ENCODE peak calls at places on chromosomes 13 and 19, in ten cellular contexts. C, I, D, A, B, T, R, H, L and V are unnamed samples.

GRCh38 chr19:8212212-8212611 is 3.0 kb downstream of the CERS4 start:
- DNase-seq in D (no peak), T (no peak), R (no peak), L (no peak), B (no peak), C (no peak), I (no peak), A (no peak), H (no peak), V (no peak)

GRCh38 chr19:6412111-6412999 is 12.3 kb downstream of the KHSRP start:
- DNase-seq in D (peak; percentile 79), R (peak; percentile 66), H (peak; percentile 73), L (no peak), B (no peak), T (peak; percentile 68), A (no peak), I (no peak), C (no peak), V (peak; percentile 31)

GRCh38 chr13:44104969-44105368 is 225.3 kb downstream of the LACC1 start:
- DNase-seq in D (no peak), B (no peak), R (no peak), H (peak; percentile 30), I (no peak), L (no peak), C (no peak), A (no peak), T (no peak), V (no peak)

GRCh38 chr13:101127741-101128353 is 288.5 kb downstream of the NALCN start:
- DNase-seq in A (no peak), D (no peak), H (no peak), B (peak; percentile 13), T (peak; percentile 73), I (no peak), C (no peak), R (no peak), L (peak; percentile 19), V (peak; percentile 73)

GRCh38 chr19:12034196-12034595 is 1.3 kb downstream of the ZNF433 start:
- DNase-seq in B (no peak), C (no peak), A (no peak), T (no peak), L (no peak), I (no peak), R (no peak), H (no peak), D (no peak), V (no peak)

GRCh38 chr13:27293873-27294515 is 23.4 kb downstream of the RASL11A start:
- DNase-seq in L (no peak), A (no peak), H (no peak), I (no peak), B (no peak), T (no peak), R (no peak), C (no peak), D (no peak), V (no peak)

GRCh38 chr19:5891572-5891937 is 12.0 kb downstream of the NDUFA11 start:
- DNase-seq in L (no peak), T (no peak), H (no peak), R (no peak), D (no peak), C (no peak), I (no peak), A (no peak), B (no peak), V (no peak)

GRCh38 chr13:106349080-106349841 is 186.2 kb downstream of the EFNB2 start:
- DNase-seq in L (no peak), H (peak; percentile 73), R (peak; percentile 69), I (peak; percentile 11), T (peak; percentile 71), D (peak; percentile 77), C (no peak), B (no peak), A (peak; percentile 81), V (peak; percentile 36)

GRCh38 chr19:679418-680286 is 3.5 kb downstream of the FSTL3 start:
- DNase-seq in C (peak; percentile 59), L (no peak), I (peak; percentile 65), B (peak; percentile 48), R (peak; percentile 83), H (peak; percentile 58), D (peak; percentile 73), T (peak; percentile 76), A (no peak), V (peak; percentile 90)

GRCh38 chr19:681638-682037 is 5.4 kb downstream of the FSTL3 start:
- DNase-seq in C (no peak), I (no peak), B (no peak), R (no peak), L (no peak), H (no peak), A (no peak), T (no peak), D (no peak), V (no peak)

GRCh38 chr19:678791-679388 is 2.7 kb downstream of the FSTL3 start:
- DNase-seq in D (no peak), T (no peak), C (no peak), I (no peak), B (no peak), H (no peak), L (no peak), R (no peak), A (no peak), V (no peak)

GRCh38 chr19:681029-681626 is 4.9 kb downstream of the FSTL3 start:
- DNase-seq in C (peak; percentile 91), B (no peak), I (peak; percentile 90), R (peak; percentile 97), D (peak; percentile 95), A (no peak), T (peak; percentile 94), H (no peak), L (no peak), V (peak; percentile 98)

DNA sequence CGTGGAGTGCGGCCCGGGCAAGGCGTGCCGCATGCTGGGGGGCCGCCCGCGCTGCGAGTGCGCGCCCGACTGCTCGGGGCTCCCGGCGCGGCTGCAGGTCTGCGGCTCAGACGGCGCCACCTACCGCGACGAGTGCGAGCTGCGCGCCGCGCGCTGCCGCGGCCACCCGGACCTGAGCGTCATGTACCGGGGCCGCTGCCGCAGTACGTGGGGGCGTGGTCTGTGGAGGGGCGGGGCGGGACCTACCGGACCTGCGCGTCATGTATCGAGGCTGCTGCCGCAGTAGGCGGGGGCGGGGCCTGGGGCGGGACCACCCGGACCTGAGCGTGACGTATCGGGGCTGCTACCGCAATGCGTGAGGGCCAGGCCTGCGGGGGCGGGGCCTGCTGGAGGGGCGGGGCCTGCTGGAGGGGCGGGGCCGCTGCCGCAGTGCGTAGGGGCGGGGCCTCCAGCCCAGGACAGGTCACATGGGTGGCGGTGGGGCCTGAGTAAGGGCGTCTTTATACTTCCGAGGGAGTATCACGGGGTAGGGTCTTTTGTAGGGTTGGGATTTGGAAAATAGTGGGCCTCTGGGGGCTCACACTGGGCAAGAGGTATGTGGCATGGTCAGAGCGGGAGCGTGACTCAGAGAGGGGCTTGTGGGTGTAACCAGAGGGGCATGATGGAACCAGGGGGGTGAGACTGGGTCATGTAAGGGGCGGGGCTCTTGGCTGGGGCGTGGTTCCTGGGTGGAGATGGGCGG is 4.3 kb downstream of the FSTL3 start:
- DNase-seq in D (peak; percentile 99), C (peak; percentile 100), R (peak; percentile 100), T (peak; percentile 99), A (peak; percentile 86), L (peak; percentile 88), B (peak; percentile 97), I (peak; percentile 99), H (peak; percentile 100), V (peak; percentile 99)
- TF ChIP-seq CTCF in D (peak; percentile 61), C (peak; percentile 47), R (peak; percentile 39), T (peak; percentile 55), A (no peak), L (no peak), B (peak; percentile 29), I (peak; percentile 27), H (peak; percentile 24), V (peak; percentile 23)

DNA sequence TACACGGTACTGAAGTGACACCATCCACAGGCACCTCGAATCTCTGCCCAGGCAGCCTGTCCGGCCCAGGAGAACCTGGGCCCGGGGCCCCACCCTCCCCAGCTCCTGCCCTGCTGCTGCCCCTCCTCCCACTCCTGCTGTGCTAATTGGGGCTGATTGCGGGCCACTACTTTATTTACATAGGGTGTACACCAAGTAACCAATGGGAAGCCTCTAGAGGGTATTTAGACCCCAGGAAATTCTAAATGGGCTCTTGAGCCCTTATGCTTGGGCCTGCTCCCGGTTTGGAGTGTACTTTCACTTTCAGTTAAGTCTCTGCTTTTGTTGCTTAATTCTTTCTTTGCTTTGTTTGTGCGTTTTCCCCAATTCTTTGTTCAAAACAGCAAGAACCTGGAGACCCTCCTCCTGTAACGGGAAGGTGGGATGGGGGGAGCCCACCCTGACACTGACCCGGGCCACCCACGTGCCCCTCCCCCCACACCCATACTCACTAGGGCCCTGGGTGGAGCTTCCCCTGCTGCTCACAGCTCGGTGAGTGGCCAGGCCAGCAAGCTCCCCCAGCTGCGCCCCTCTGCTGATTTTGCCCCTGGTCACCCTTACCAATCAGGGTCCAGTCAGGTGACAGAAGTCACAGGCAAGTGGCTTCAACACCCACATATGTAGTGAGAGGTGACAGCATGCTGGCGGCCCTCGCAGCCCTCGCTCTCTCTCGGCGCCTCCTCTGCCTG is 9.4 kb downstream of the SCGB2B2 start:
- DNase-seq in D (no peak), B (no peak), H (no peak), R (peak; percentile 75), I (no peak), T (no peak), C (no peak), L (no peak), A (no peak), V (peak; percentile 47)
- H3K4me3 ChIP-seq in D (no peak overlapping the region), B (peak overlapping the region; percentile 42), H (peak overlapping the region; percentile 3), R (peak overlapping the region; percentile 39), I (peak overlapping the region; percentile 41), T (no peak overlapping the region), C (peak overlapping the region; percentile 4), L (peak overlapping the region; percentile 11), A (no peak overlapping the region), V (peak overlapping the region; percentile 39)

DNA sequence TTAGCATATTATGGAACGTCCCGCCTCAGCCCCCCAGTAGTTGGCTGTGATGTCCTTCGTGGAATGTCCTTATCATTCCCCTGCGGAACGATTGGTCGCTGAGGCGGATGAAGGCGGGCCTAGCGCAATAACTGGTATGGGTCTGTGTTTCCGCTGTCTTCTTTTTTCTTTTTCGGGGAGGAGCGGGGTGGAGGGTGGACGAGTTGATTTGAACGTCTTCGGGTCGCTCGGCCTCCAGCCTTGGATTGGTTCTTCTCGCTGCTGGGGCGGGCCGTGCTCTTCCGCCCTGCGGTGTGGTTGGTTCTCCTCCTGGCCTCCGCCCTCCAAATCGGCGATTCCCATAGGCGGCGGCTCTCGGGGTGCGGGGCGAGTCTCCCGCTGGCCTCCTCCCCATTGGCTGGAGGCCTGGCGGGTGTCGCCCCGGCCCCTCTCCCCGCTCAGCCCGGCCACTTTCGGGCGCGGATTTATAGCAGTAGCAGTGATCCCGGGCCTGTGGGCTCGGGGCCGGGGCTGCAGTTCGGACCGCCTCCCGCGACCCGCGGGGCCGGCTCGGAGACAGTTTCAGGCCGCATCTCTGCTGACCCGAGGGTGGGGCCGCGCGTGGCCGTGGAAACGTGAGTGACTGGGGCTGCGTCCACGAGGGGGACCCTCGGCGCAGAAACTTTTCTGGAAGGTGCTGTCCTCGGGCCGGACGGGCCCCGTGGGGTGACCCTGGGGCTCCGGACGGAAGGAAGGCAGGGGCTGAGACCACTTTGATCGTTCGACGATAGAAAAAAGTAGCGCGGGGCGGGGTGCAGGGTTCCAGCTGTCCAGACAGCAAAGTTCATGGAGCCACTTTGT is 2.1 kb downstream of the ING1 start:
- DNase-seq in T (peak; percentile 99), B (peak; percentile 99), C (peak; percentile 96), R (peak; percentile 99), H (peak; percentile 99), L (peak; percentile 99), A (peak; percentile 98), I (peak; percentile 99), D (peak; percentile 98), V (peak; percentile 100)
- TF ChIP-seq CTCF in T (peak; percentile 11), B (peak; percentile 35), C (no peak), R (peak; percentile 23), H (no peak), L (peak; percentile 2), A (no peak), I (peak; percentile 24), D (peak; percentile 19), V (peak; percentile 24)

DNA sequence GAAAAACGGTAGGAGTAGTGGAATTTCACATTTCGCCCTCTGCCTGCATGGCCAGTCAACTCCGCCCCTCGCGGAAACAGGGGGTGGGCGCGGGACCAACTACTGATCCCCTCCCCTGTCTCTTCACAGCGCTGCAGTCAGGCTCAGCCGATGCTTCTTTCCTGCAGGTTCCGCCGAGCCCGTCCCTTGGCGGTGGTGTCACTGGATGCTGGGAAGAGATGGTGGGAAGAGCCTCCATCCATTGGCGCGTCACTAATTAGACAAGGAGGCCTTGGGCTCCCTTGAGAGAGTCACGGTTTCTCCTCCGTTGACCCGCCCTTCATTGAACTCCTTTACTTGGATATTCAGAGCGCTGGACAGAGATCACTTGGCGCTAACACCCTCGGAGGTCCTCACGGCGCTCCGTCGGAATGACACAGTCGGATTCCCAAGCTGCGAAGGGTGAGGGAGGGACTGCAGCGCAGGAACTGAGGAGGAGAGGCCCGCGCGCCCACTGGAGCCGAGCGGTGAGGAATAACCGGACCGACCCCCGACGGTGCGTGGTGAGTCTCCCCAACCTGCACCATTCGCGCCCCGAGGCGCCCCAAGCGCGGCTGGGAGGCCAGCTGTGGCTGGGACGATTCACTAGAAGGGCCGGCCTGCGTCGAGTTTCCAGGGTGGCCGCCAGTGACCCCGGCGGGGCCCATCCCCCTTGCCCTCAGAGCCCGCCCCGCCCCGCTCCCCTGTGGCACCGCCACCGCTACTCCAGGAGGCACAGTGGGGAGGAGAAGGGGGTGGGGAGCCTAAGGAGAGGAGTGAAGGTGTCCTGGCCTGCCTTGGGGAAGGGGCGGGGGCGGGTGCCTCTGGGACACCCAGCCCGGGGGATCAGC is 11.2 kb upstream of the CEACAM21 start:
- DNase-seq in H (no peak), D (no peak), L (no peak), B (no peak), R (no peak), C (no peak), I (peak; percentile 17), T (peak; percentile 32), A (no peak), V (no peak)
- H3K4me3 ChIP-seq in H (no peak overlapping the region), D (no peak overlapping the region), L (no peak overlapping the region), B (no peak overlapping the region), R (no peak overlapping the region), C (no peak overlapping the region), I (peak overlapping the region; percentile 28), T (peak overlapping the region; percentile 13), A (no peak overlapping the region), V (no peak overlapping the region)